ENCODE peak calls at places on chromosomes 6 and 20, in five cellular contexts. K, J, Z, Q and I are unnamed samples.

GRCh38 chr20:9838378-9839295 is at the start of gene PAK5:
- DNase-seq in Z (peak; percentile 16), J (peak; percentile 89), K (peak; percentile 15), Q (peak; percentile 6), I (peak; percentile 2)

GRCh38 chr20:19506021-19506420 is 252.0 kb upstream of the RIN2 start:
- DNase-seq in Z (no peak), J (no peak), Q (no peak), K (no peak), I (no peak)

GRCh38 chr6:165805067-165805525 is 142.1 kb upstream of the PDE10A start:
- DNase-seq in K (no peak), Q (no peak), Z (no peak), J (no peak), I (no peak)

GRCh38 chr20:11922561-11922960 is 4.9 kb downstream of the BTBD3 start:
- DNase-seq in J (no peak), K (no peak), Q (no peak), Z (no peak), I (no peak)

GRCh38 chr20:53028337-53029007 is 56.3 kb downstream of the TSHZ2 start:
- DNase-seq in Z (no peak), J (no peak), Q (peak; percentile 30), K (no peak), I (peak; percentile 79)

GRCh38 chr6:154852700-154853099 is 119.5 kb downstream of the SCAF8 start:
- DNase-seq in K (peak; percentile 84), Q (peak; percentile 58), J (no peak), Z (no peak), I (peak; percentile 17)

GRCh38 chr6:54992789-54993188 is 146.2 kb downstream of the FAM83B start:
- DNase-seq in J (no peak), Z (no peak), Q (no peak), K (peak; percentile 4), I (peak; percentile 14)

GRCh38 chr6:115591973-115592486 is 468.7 kb downstream of the FRK start:
- DNase-seq in J (no peak), Q (no peak), Z (no peak), K (peak; percentile 7), I (peak; percentile 2)

GRCh38 chr6:29737707-29738630 is 14.7 kb downstream of the HLA-F start:
- DNase-seq in Q (peak; percentile 61), Z (peak; percentile 53), J (peak; percentile 40), K (peak; percentile 66), I (peak; percentile 83)

GRCh38 chr20:34345426-34345757 is 17.7 kb upstream of the ITCH start:
- DNase-seq in Q (no peak), Z (no peak), K (no peak), J (no peak), I (no peak)

GRCh38 chr20:45779011-45779915 is 12.4 kb downstream of the WFDC3 start:
- DNase-seq in Z (peak; percentile 85), Q (peak; percentile 98), J (no peak), K (peak; percentile 100), I (peak; percentile 98)

GRCh38 chr6:100663219-100663863 is 198.6 kb upstream of the SIM1 start:
- DNase-seq in K (peak; percentile 94), Q (peak; percentile 88), Z (no peak), J (no peak), I (peak; percentile 91)

GRCh38 chr6:140858381-140858971 is 1274.2 kb upstream of the GJE1 start:
- DNase-seq in Z (no peak), K (peak; percentile 52), Q (peak; percentile 50), J (no peak), I (peak; percentile 48)

GRCh38 chr6:95364016-95364604 is 213.2 kb upstream of the MANEA start:
- DNase-seq in J (peak; percentile 14), Z (no peak), K (peak; percentile 10), Q (peak; percentile 7), I (peak; percentile 40)

GRCh38 chr20:11917663-11918062 is at the start of gene BTBD3:
- DNase-seq in Z (peak; percentile 41), K (peak; percentile 79), Q (no peak), J (no peak), I (peak; percentile 64)

GRCh38 chr20:52142801-52143200 is 48.8 kb downstream of the ZFP64 start:
- DNase-seq in K (no peak), J (no peak), Q (no peak), Z (no peak), I (no peak)

GRCh38 chr6:56555438-56555872 is 87.2 kb downstream of the DST start:
- DNase-seq in J (no peak), K (peak; percentile 73), Q (peak; percentile 32), Z (no peak), I (peak; percentile 58)

GRCh38 chr6:167968091-167968490 is 29.4 kb upstream of the KIF25 start:
- DNase-seq in Z (no peak), J (no peak), K (no peak), Q (no peak), I (peak; percentile 3)

GRCh38 chr20:458766-459165 is 3.6 kb downstream of the TBC1D20 start:
- DNase-seq in K (no peak), J (no peak), Q (no peak), Z (no peak), I (peak; percentile 35)

GRCh38 chr6:26363882-26364825 is 844 bp upstream of the BTN3A2 start:
- DNase-seq in K (no peak), Q (peak; percentile 35), Z (no peak), J (no peak), I (peak; percentile 53)

GRCh38 chr20:54320148-54320607 is 112.3 kb downstream of the PFDN4 start:
- DNase-seq in Q (no peak), K (peak; percentile 24), Z (no peak), J (no peak), I (peak; percentile 25)

GRCh38 chr6:54865091-54865631 is 18.6 kb downstream of the FAM83B start:
- DNase-seq in Q (no peak), K (no peak), J (no peak), Z (no peak), I (no peak)

GRCh38 chr20:53738945-53739798 is 145.5 kb upstream of the ZNF217 start:
- DNase-seq in Z (no peak), J (no peak), K (no peak), Q (peak; percentile 48), I (peak; percentile 84)

GRCh38 chr6:11236351-11236750 is 3.9 kb upstream of the NEDD9 start:
- DNase-seq in Z (no peak), Q (peak; percentile 50), K (no peak), J (no peak), I (no peak)

GRCh38 chr6:842141-842540 is 149.2 kb upstream of the EXOC2 start:
- DNase-seq in K (no peak), Z (no peak), Q (no peak), J (no peak), I (no peak)

GRCh38 chr6:39593644-39594043 is 131.6 kb downstream of the KIF6 start:
- DNase-seq in Q (no peak), K (no peak), Z (no peak), J (no peak), I (no peak)

GRCh38 chr6:39599341-39599740 is 125.9 kb downstream of the KIF6 start:
- DNase-seq in Q (peak; percentile 7), K (no peak), Z (no peak), J (no peak), I (peak; percentile 49)

GRCh38 chr6:39590994-39591393 is 134.2 kb downstream of the KIF6 start:
- DNase-seq in J (no peak), Z (no peak), K (no peak), Q (no peak), I (no peak)

GRCh38 chr6:39599996-39600395 is 125.2 kb downstream of the KIF6 start:
- DNase-seq in K (no peak), Z (no peak), Q (peak; percentile 48), J (no peak), I (peak; percentile 63)

DNA sequence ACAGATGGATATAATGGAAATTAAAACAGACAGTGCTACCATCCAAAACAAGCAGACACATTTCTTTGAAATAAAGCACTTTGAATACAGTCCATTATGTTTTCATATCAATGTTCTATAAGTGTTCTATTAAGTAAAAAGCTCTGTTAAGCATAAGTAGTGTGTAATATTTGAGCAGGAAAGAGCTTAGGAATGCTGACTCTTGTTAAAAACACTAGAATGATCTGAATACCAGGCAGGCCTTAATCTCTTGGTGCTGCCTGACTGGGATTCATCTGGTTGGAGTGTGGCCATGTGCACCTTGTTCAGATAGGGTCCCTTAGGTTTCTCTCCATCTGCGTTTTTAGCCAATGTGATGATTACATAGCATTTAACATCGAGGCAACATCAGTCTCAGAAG is 130.9 kb downstream of the KIF6 start:
- DNase-seq in K (no peak), J (no peak), Z (no peak), Q (no peak), I (no peak)
- H3K27ac ChIP-seq in K (no peak overlapping the region), J (no peak overlapping the region), Z (no peak overlapping the region), Q (no peak overlapping the region), I (no peak overlapping the region)

GRCh38 chr20:56925696-56926101 is 296.6 kb downstream of the TFAP2C start:
- DNase-seq in Q (no peak), Z (no peak), K (no peak), J (no peak), I (peak; percentile 28)
- H3K4me3 ChIP-seq in Q (peak overlapping the region; percentile 44), Z (peak overlapping the region; percentile 22), K (no peak overlapping the region), J (no peak overlapping the region), I (peak overlapping the region; percentile 68)

GRCh38 chr6:148502773-148503135 is 160.1 kb downstream of the SASH1 start:
- DNase-seq in J (no peak), K (no peak), Z (no peak), Q (no peak), I (no peak)

GRCh38 chr6:148502083-148502772 is 159.6 kb downstream of the SASH1 start:
- DNase-seq in Z (peak; percentile 50), J (no peak), Q (peak; percentile 60), K (peak; percentile 28), I (peak; percentile 83)

GRCh38 chr6:148501178-148501590 is 158.5 kb downstream of the SASH1 start:
- DNase-seq in Q (peak; percentile 96), K (peak; percentile 80), Z (peak; percentile 49), J (no peak), I (peak; percentile 99)

GRCh38 chr6:148497717-148498116 is 155.1 kb downstream of the SASH1 start:
- DNase-seq in K (no peak), Q (no peak), J (no peak), Z (no peak), I (peak; percentile 51)

DNA sequence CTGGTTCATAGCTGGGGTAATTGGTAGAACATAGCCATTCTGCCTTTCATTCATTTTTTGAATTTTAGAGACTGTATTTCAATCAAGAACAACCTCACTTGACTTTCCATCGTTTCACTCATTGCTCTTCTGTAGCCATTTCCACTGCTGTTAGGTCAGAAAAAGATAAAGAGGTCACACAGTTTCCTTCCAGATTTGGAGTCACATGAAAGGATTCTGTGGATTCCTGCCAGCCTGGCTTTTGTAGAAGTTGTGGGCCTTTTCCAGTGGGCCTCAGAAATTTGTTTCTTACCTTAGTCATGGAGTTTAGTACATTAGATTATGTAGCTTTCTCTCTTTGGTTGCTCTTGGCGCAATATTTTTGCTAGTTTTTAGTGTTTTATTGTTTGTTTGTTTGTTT is 157.8 kb downstream of the SASH1 start:
- DNase-seq in J (no peak), Q (no peak), K (no peak), Z (no peak), I (no peak)
- H3K27ac ChIP-seq in J (no peak overlapping the region), Q (no peak overlapping the region), K (no peak overlapping the region), Z (no peak overlapping the region), I (peak overlapping the region; percentile 99)

DNA sequence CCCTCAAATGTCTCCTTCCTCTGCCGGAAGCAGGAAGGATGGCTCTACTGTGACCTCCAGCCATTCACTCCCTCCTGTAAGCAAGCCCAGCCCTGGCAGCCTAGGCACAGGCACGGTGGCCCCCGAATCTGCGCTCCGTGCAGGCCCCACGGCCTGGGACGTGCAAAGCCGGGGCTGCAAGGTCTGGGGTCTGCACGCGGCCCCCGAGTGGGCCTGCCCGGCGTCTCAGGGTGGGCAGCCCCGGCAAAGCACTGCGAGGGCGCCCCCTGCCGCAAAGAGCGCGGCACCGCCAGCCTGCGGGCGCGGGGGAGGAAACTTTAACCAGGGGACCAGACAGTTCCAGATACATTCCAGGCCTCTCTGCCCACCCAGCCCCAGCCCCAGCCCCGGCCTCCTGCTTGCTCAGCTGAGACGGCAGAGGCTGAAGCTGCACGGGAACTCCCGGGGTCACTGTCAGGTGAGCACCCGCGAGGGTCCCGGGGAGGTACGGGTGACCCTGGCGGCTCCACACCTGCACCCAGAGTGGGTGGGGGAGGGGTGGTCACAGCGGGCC is 98.8 kb downstream of the ASXL1 start:
- DNase-seq in Q (peak; percentile 76), J (peak; percentile 75), Z (peak; percentile 60), K (peak; percentile 17), I (peak; percentile 71)
- H3K4me3 ChIP-seq in Q (peak overlapping the region; percentile 47), J (peak overlapping the region; percentile 53), Z (peak overlapping the region; percentile 65), K (peak overlapping the region; percentile 11), I (peak overlapping the region; percentile 70)